ENCODE peak calls at places on chromosomes 5 and 9, in nine cellular contexts. Z is kidney epithelial cell; Q is fibroblast of lung; D is kidney; X is AG09309; C is GM10248; A is CD8-positive, alpha-beta T cell; L is endothelial cell; T is AG09319. M is an unnamed sample.

GRCh38 chr5:137649228-137649890 is 86.5 kb downstream of the KLHL3 start:
- DNase-seq in X (peak), Q (peak), Z (no peak), L (no peak), D (no peak), T (no peak), C (no peak), A (no peak), M (no peak)

GRCh38 chr5:111752426-111752965 is 4.5 kb downstream of the NREP start:
- DNase-seq in D (no peak), Z (no peak), X (no peak), L (no peak), Q (peak), A (no peak), C (no peak), T (no peak), M (no peak)

GRCh38 chr5:180935203-180935602 is 36.2 kb downstream of the BTNL8 start:
- DNase-seq in X (no peak), T (no peak), L (no peak), Z (no peak), A (no peak), Q (no peak), D (no peak), C (no peak), M (no peak)

GRCh38 chr5:74240783-74241750 is 399.5 kb downstream of the ENC1 start:
- DNase-seq in X (peak), Z (no peak), A (no peak), C (no peak), Q (no peak), T (no peak), D (no peak), L (no peak), M (no peak)

GRCh38 chr5:140741967-140742366 is 41.7 kb downstream of the ZMAT2 start:
- DNase-seq in L (no peak), A (no peak), D (no peak), Q (no peak), X (no peak), Z (no peak), C (no peak), T (no peak), M (no peak)

GRCh38 chr9:131610231-131610761 is 65.0 kb downstream of the PRRT1B start:
- DNase-seq in X (peak), Q (peak), C (no peak), T (peak), A (no peak), Z (no peak), D (no peak), L (no peak), M (no peak)

GRCh38 chr5:138038826-138039225 is 5.9 kb upstream of the FAM13B start:
- DNase-seq in Z (no peak), L (no peak), D (no peak), C (no peak), Q (no peak), A (no peak), T (no peak), X (no peak), M (no peak)

GRCh38 chr5:42621662-42622061 is 135.0 kb upstream of the CCDC152 start:
- DNase-seq in Z (no peak), C (no peak), L (no peak), X (no peak), T (no peak), D (no peak), A (no peak), Q (peak), M (no peak)

DNA sequence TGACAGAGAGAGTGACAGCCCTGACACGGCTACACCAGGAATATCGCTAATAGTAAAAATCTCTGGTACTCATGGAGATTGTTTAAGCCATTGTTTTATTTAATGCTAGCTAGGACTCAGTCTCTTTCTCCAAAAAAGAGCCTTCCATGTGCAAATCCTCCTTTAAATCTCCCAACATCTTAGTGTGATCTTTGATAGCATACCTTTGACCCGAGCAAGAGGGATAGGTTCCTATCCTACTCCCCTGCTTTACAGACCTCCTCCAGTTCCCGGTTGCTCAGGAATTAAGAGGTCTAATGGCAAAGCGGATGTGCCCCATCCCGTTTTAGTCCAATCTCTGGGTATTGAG is 663 bp upstream of the FRMD3 start:
- DNase-seq in D (no peak), Z (no peak), A (no peak), T (no peak), Q (no peak), X (no peak), C (no peak), L (no peak), M (no peak)
- TF ChIP-seq CTCF in D (no peak), Z (no peak), A (no peak), T (no peak), Q (no peak), X (no peak), C (no peak), L (peak), M (peak)

GRCh38 chr5:176878463-176878862 is 20.7 kb downstream of the HK3 start:
- DNase-seq in Z (no peak), L (no peak), T (no peak), Q (no peak), C (no peak), D (no peak), A (no peak), X (no peak), M (no peak)
- TF ChIP-seq CTCF in Z (no peak), L (no peak), T (no peak), Q (no peak), C (no peak), D (no peak), A (no peak), X (no peak), M (no peak)

DNA sequence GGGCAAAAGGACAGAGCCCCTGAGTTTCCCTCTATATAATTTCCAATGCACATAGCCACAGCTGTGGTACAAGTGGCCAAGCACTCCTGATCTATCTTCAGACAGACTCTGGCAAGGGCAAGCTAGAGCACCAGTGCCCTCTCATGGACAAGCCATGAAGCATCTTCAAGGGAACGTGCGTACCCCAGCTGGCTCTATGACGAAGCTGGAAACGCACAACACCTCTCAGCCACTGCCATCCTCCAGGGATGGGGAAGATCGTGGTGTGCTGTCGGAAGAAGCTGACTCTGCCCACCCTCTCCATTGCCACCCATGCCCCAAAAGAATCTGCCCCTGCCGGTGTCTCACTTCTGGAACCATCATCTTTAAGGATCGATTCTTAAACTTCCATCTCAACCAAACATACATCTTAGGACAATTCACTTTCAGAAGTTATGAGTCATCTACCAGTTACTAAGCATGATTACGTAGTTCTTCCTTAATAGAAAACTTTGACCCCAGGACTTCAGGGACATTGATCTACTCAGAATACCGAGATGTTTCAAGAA is 482.9 kb downstream of the AGTPBP1 start:
- DNase-seq in A (no peak), D (no peak), L (peak), Z (peak), Q (peak), X (peak), C (peak), T (peak), M (no peak)
- TF ChIP-seq CTCF in A (no peak), D (peak), L (peak), Z (peak), Q (peak), X (peak), C (peak), T (peak), M (peak)

DNA sequence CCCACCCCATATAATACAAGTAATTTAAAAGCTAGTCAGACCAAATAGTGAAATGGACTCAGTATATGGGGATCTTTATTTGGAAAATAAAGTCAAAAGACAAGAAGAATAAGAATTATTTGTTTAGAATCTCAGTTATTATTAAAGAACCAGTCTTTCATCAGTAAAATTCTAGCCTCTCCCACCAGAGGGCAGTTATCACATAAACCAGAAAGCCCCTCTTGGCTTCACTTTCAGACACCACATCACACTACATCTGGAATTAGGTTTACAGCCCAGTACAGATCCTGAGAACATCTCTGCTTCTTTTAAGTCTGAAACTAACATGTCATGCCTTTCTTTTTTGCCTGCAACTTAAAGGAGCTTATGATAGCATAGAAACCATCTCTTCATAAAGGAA is 12.2 kb upstream of the HSPB3 start:
- DNase-seq in C (peak), D (no peak), L (peak), X (no peak), T (peak), Z (no peak), Q (peak), A (no peak), M (no peak)
- TF ChIP-seq CTCF in C (peak), D (no peak), L (peak), X (peak), T (peak), Z (peak), Q (peak), A (peak), M (peak)

GRCh38 chr5:83724915-83725314 is 4.3 kb upstream of the HAPLN1 start:
- DNase-seq in T (no peak), Z (no peak), A (no peak), L (no peak), C (no peak), Q (no peak), D (no peak), X (no peak), M (no peak)

GRCh38 chr5:83724001-83724400 is 3.3 kb upstream of the HAPLN1 start:
- DNase-seq in T (no peak), D (no peak), Z (no peak), C (no peak), Q (no peak), L (no peak), A (no peak), X (no peak), M (no peak)

GRCh38 chr5:83720805-83721431 is at the start of gene HAPLN1:
- DNase-seq in D (no peak), Z (no peak), T (no peak), X (no peak), L (peak), A (no peak), Q (peak), C (no peak), M (no peak)

GRCh38 chr5:83718936-83719495 is 1.6 kb downstream of the HAPLN1 start:
- DNase-seq in Q (peak), D (no peak), T (no peak), Z (no peak), L (no peak), C (no peak), X (no peak), A (no peak), M (no peak)

GRCh38 chr5:83721878-83722779 is 1.5 kb upstream of the HAPLN1 start:
- DNase-seq in C (peak), A (no peak), Q (peak), T (peak), L (peak), X (peak), Z (no peak), D (peak), M (peak)
- TF ChIP-seq CTCF in C (peak), A (no peak), Q (peak), T (peak), L (no peak), X (peak), Z (peak), D (peak), M (peak)

M was measured in chondrocyte.